ENCODE peak calls at places on chromosome 20, in nine cellular contexts. X is stimulated activated naive CD4-positive, alpha-beta T cell; Y is GM12892; K is AG10803; J is iris pigment epithelial cell; P is heart left ventricle; N is NCI-H524 treated with DMSO at 0.1 percent for 48 hours; T is EH; U is epithelial cell of esophagus. V is an unnamed sample.

GRCh38 chr20:6140947-6141346 is 18.1 kb upstream of the FERMT1 start:
- DNase-seq in T (peak; percentile 3), X (no peak), J (no peak), U (no peak), K (no peak), Y (no peak), P (no peak), N (no peak), V (no peak)

GRCh38 chr20:9139106-9139808 is 70.4 kb downstream of the PLCB4 start:
- DNase-seq in K (no peak), N (no peak), Y (no peak), P (no peak), J (no peak), X (no peak), T (no peak), U (no peak), V (no peak)

GRCh38 chr20:436476-436875 is 25.9 kb downstream of the TBC1D20 start:
- DNase-seq in J (no peak), Y (no peak), N (no peak), X (no peak), U (no peak), T (no peak), P (no peak), K (no peak), V (no peak)

GRCh38 chr20:2379511-2380229 is 1.0 kb upstream of the TGM6 start:
- DNase-seq in P (no peak), N (no peak), U (no peak), X (no peak), Y (no peak), T (no peak), K (no peak), J (no peak), V (no peak)

GRCh38 chr20:44621325-44621724 is 30.2 kb downstream of the ADA start:
- DNase-seq in J (no peak), N (no peak), P (no peak), Y (no peak), T (no peak), X (no peak), K (no peak), U (no peak), V (no peak)

GRCh38 chr20:17377222-17377621 is 150.4 kb downstream of the PCSK2 start:
- DNase-seq in U (no peak), Y (no peak), T (no peak), K (no peak), X (no peak), J (no peak), P (no peak), N (no peak), V (no peak)

GRCh38 chr20:53857723-53858236 is 212.6 kb downstream of the BCAS1 start:
- DNase-seq in P (no peak), Y (no peak), N (peak; percentile 84), K (peak; percentile 17), U (no peak), T (no peak), X (no peak), J (no peak), V (no peak)

GRCh38 chr20:49447946-49448809 is 34.3 kb downstream of the KCNB1 start:
- DNase-seq in P (no peak), Y (no peak), U (no peak), N (no peak), J (no peak), T (no peak), X (no peak), K (peak; percentile 5), V (peak; percentile 83)

GRCh38 chr20:59767656-59768055 is 163.3 kb downstream of the PHACTR3 start:
- DNase-seq in Y (no peak), U (no peak), T (no peak), X (no peak), J (no peak), K (no peak), N (no peak), P (no peak), V (no peak)

GRCh38 chr20:22744341-22745193 is 160.2 kb upstream of the FOXA2 start:
- DNase-seq in Y (no peak), K (no peak), U (peak; percentile 45), N (no peak), J (peak; percentile 16), T (peak; percentile 17), P (no peak), X (no peak), V (no peak)

GRCh38 chr20:40390654-40391053 is 298.4 kb downstream of the MAFB start:
- DNase-seq in Y (no peak), K (peak; percentile 16), X (no peak), U (peak; percentile 33), N (no peak), T (no peak), J (peak; percentile 3), P (no peak), V (no peak)

GRCh38 chr20:25984933-25985332 is 288.3 kb upstream of the ZNF337 start:
- DNase-seq in X (peak; percentile 14), K (peak; percentile 46), Y (no peak), T (peak; percentile 80), P (peak; percentile 62), N (no peak), J (no peak), U (peak; percentile 22), V (no peak)

GRCh38 chr20:2798814-2799213 is 1.6 kb downstream of the CPXM1 start:
- DNase-seq in K (no peak), T (no peak), J (peak; percentile 39), X (no peak), P (no peak), Y (no peak), U (no peak), N (no peak), V (no peak)

GRCh38 chr20:38536310-38536709 is 44.7 kb upstream of the ADIG start:
- DNase-seq in X (no peak), P (no peak), K (peak; percentile 53), T (peak; percentile 37), U (peak; percentile 87), Y (no peak), N (no peak), J (peak; percentile 79), V (no peak)

GRCh38 chr20:32189691-32190607 is 17.6 kb downstream of the PLAGL2 start:
- DNase-seq in X (peak; percentile 26), U (peak; percentile 30), Y (peak; percentile 41), P (peak; percentile 69), N (no peak), K (peak; percentile 47), T (peak; percentile 51), J (peak; percentile 36), V (peak; percentile 53)

GRCh38 chr20:23115823-23116222 is 29.7 kb upstream of the CD93 start:
- DNase-seq in K (peak; percentile 32), J (peak; percentile 38), N (no peak), U (no peak), P (no peak), T (no peak), X (no peak), Y (no peak), V (no peak)

GRCh38 chr20:5195655-5196054 is 68.8 kb downstream of the CDS2 start:
- DNase-seq in Y (no peak), P (no peak), X (no peak), T (peak; percentile 55), N (no peak), U (peak; percentile 57), K (peak; percentile 53), J (peak; percentile 87), V (no peak)

GRCh38 chr20:46626799-46627198 is 24.5 kb downstream of the SLC13A3 start:
- DNase-seq in P (no peak), J (no peak), U (no peak), T (no peak), K (no peak), Y (no peak), X (no peak), N (no peak), V (no peak)

GRCh38 chr20:64247312-64247627 is 8.3 kb upstream of the PCMTD2 start:
- DNase-seq in P (no peak), K (no peak), N (no peak), J (no peak), Y (no peak), X (no peak), T (no peak), U (no peak), V (peak; percentile 55)

GRCh38 chr20:37758332-37758731 is 64.5 kb downstream of the CTNNBL1 start:
- DNase-seq in X (no peak), J (no peak), Y (no peak), T (no peak), P (no peak), U (no peak), K (no peak), N (no peak), V (no peak)

GRCh38 chr20:9110365-9110764 is 41.5 kb downstream of the PLCB4 start:
- DNase-seq in K (peak; percentile 49), J (peak; percentile 37), T (peak; percentile 63), X (no peak), P (no peak), U (no peak), Y (no peak), N (no peak), V (no peak)

GRCh38 chr20:50870572-50871161 is 60.6 kb downstream of the ADNP start:
- DNase-seq in T (peak; percentile 61), J (peak; percentile 62), X (no peak), Y (no peak), U (no peak), N (no peak), K (no peak), P (peak; percentile 51), V (no peak)

GRCh38 chr20:35490736-35491181 is 35.4 kb downstream of the CEP250 start:
- DNase-seq in Y (peak; percentile 59), N (no peak), U (no peak), P (no peak), X (peak; percentile 35), K (no peak), T (no peak), J (no peak), V (no peak)

GRCh38 chr20:57090590-57091560 is 175.6 kb downstream of the BMP7 start:
- DNase-seq in K (no peak), U (no peak), P (no peak), J (no peak), T (no peak), Y (no peak), N (no peak), X (no peak), V (no peak)

GRCh38 chr20:48193626-48194025 is 408.3 kb upstream of the SULF2 start:
- DNase-seq in Y (no peak), X (no peak), K (no peak), T (no peak), P (peak; percentile 17), J (no peak), U (no peak), N (no peak), V (no peak)

GRCh38 chr20:48335421-48336090 is 492.2 kb downstream of the PREX1 start:
- DNase-seq in K (no peak), J (no peak), P (no peak), Y (no peak), T (no peak), U (no peak), X (no peak), N (peak; percentile 60), V (no peak)

GRCh38 chr20:23049933-23050838 is 714 bp upstream of the THBD start:
- DNase-seq in P (peak; percentile 84), J (peak; percentile 15), U (peak; percentile 69), N (no peak), K (no peak), T (no peak), X (no peak), Y (no peak), V (peak; percentile 53)

GRCh38 chr20:13401596-13401995 is 180.5 kb downstream of the ISM1 start:
- DNase-seq in U (no peak), X (no peak), N (no peak), P (no peak), Y (no peak), T (peak; percentile 61), J (peak; percentile 4), K (no peak), V (no peak)

GRCh38 chr20:47985092-47985850 is 200.0 kb upstream of the SULF2 start:
- DNase-seq in K (peak; percentile 78), P (no peak), U (peak; percentile 55), J (peak; percentile 45), X (no peak), Y (no peak), N (no peak), T (peak; percentile 90), V (no peak)

GRCh38 chr20:43893930-43894329 is 20.7 kb upstream of the TOX2 start:
- DNase-seq in K (no peak), U (peak; percentile 80), X (no peak), N (no peak), Y (no peak), J (peak; percentile 54), T (peak; percentile 19), P (no peak), V (no peak)

GRCh38 chr20:22462975-22463914 is 121.1 kb downstream of the FOXA2 start:
- DNase-seq in X (no peak), K (no peak), T (no peak), Y (no peak), P (no peak), U (peak; percentile 72), N (no peak), J (no peak), V (no peak)

V was measured in tibial artery.